ENCODE peak calls at places on chromosomes 12 and 14, in seven cellular contexts. A is MM.1S, D is GM10248, I is T-cell, F is A673, O is DMS 273 treated with DMSO at 0.1 percent for 48 hours, N is pulmonary artery endothelial cell. X is an unnamed sample.

GRCh38 chr14:37584211-37585100 is 10.6 kb downstream of the FOXA1 start:
- DNase-seq in A (no peak), D (no peak), I (no peak), F (no peak), O (no peak), N (no peak), X (no peak)

GRCh38 chr12:63955831-63956685 is 111.6 kb downstream of the SRGAP1 start:
- DNase-seq in A (no peak), D (no peak), I (no peak), F (no peak), O (no peak), N (no peak), X (no peak)

GRCh38 chr12:51943346-51943745 is 8.2 kb upstream of the ACVR1B start:
- DNase-seq in A (no peak), D (no peak), I (no peak), F (no peak), O (no peak), N (no peak), X (no peak)

GRCh38 chr12:22321620-22322019 is 12.9 kb downstream of the ST8SIA1 start:
- DNase-seq in A (no peak), D (no peak), I (peak), F (no peak), O (no peak), N (no peak), X (no peak)

GRCh38 chr12:54412786-54413185 is 6.3 kb downstream of the ITGA5 start:
- DNase-seq in A (no peak), D (no peak), I (no peak), F (no peak), O (no peak), N (no peak), X (no peak)

GRCh38 chr14:68722186-68722585 is 70.7 kb downstream of the ZFP36L1 start:
- DNase-seq in A (no peak), D (no peak), I (no peak), F (no peak), O (no peak), N (no peak), X (no peak)

GRCh38 chr12:44286336-44286735 is 450.5 kb downstream of the TMEM117 start:
- DNase-seq in A (no peak), D (no peak), I (no peak), F (peak), O (no peak), N (no peak), X (no peak)

GRCh38 chr14:23544511-23545447 is 6.8 kb downstream of the ZFHX2 start:
- DNase-seq in A (no peak), D (no peak), I (no peak), F (peak), O (peak), N (no peak), X (no peak)

GRCh38 chr12:124884587-124885438 is 21.1 kb upstream of the SCARB1 start:
- DNase-seq in A (peak), D (peak), I (no peak), F (no peak), O (no peak), N (no peak), X (no peak)

GRCh38 chr14:36319899-36320209 is 583 bp downstream of the MBIP start:
- DNase-seq in A (no peak), D (no peak), I (no peak), F (peak), O (no peak), N (no peak), X (no peak)

GRCh38 chr12:111766608-111767361 is at the start of gene ALDH2:
- DNase-seq in A (no peak), D (no peak), I (no peak), F (peak), O (no peak), N (no peak), X (no peak)

GRCh38 chr14:63180017-63180416 is 24.2 kb upstream of the RHOJ start:
- DNase-seq in A (no peak), D (no peak), I (no peak), F (no peak), O (no peak), N (no peak), X (no peak)

GRCh38 chr12:47935196-47935595 is 28.2 kb upstream of the TMEM106C start:
- DNase-seq in A (no peak), D (no peak), I (no peak), F (no peak), O (peak), N (no peak), X (no peak)

GRCh38 chr14:63605041-63605532 is 36.6 kb downstream of the WDR89 start:
- DNase-seq in A (no peak), D (no peak), I (no peak), F (no peak), O (no peak), N (no peak), X (no peak)

GRCh38 chr12:131159660-131160059 is 206.0 kb downstream of the ADGRD1 start:
- DNase-seq in A (no peak), D (no peak), I (no peak), F (peak), O (no peak), N (no peak), X (no peak)

GRCh38 chr14:53441789-53442188 is 288.7 kb upstream of the DDHD1 start:
- DNase-seq in A (no peak), D (no peak), I (no peak), F (no peak), O (no peak), N (no peak), X (no peak)

GRCh38 chr12:11798856-11799530 is 149.5 kb downstream of the ETV6 start:
- DNase-seq in A (no peak), D (no peak), I (no peak), F (peak), O (no peak), N (peak), X (no peak)

GRCh38 chr14:68724914-68725313 is 68.0 kb downstream of the ZFP36L1 start:
- DNase-seq in A (no peak), D (no peak), I (no peak), F (no peak), O (no peak), N (no peak), X (no peak)

GRCh38 chr12:57456145-57456700 is 1.1 kb downstream of the INHBE start:
- DNase-seq in A (peak), D (peak), I (no peak), F (peak), O (no peak), N (no peak), X (no peak)

GRCh38 chr14:81206115-81206514 is 14.6 kb downstream of the GTF2A1 start:
- DNase-seq in A (no peak), D (no peak), I (no peak), F (no peak), O (no peak), N (no peak), X (no peak)

GRCh38 chr12:58811346-58811745 is 109.0 kb downstream of the LRIG3 start:
- DNase-seq in A (no peak), D (no peak), I (no peak), F (no peak), O (no peak), N (no peak), X (no peak)

GRCh38 chr12:132597333-132598283 is 12.8 kb downstream of the LRCOL1 start:
- DNase-seq in A (no peak), D (no peak), I (no peak), F (peak), O (no peak), N (no peak), X (peak)

GRCh38 chr14:19873178-19873577 is 1.8 kb upstream of the OR4K2 start:
- DNase-seq in A (no peak), D (no peak), I (no peak), F (no peak), O (no peak), N (no peak), X (no peak)

GRCh38 chr12:54159549-54159948 is 29.2 kb downstream of the SMUG1 start:
- DNase-seq in A (no peak), D (no peak), I (no peak), F (no peak), O (no peak), N (no peak), X (no peak)